ENCODE peak calls at places on chromosomes 6 and 20, in four cellular contexts. One of them, this sample, is unnamed.

GRCh38 chr20:24194133-24194532 is 205.6 kb upstream of the GGTLC1 start:
- DNase-seq in IMR-90: no peak
- DNase-seq in breast epithelium: no peak
- DNase-seq in Peyer's patch: no peak
- DNase-seq in this sample: no peak

GRCh38 chr20:52031574-52032303 is 159.8 kb downstream of the ZFP64 start:
- DNase-seq in IMR-90: peak; percentile 88
- DNase-seq in Peyer's patch: no peak
- DNase-seq in breast epithelium: no peak
- DNase-seq in this sample: no peak

GRCh38 chr6:168132531-168133184 is 53.6 kb upstream of the FRMD1 start:
- DNase-seq in Peyer's patch: peak; percentile 61
- DNase-seq in IMR-90: peak; percentile 80
- DNase-seq in breast epithelium: no peak
- DNase-seq in this sample: peak; percentile 58

GRCh38 chr6:164827537-164827936 is 481.9 kb downstream of the C6orf118 start:
- DNase-seq in IMR-90: no peak
- DNase-seq in breast epithelium: no peak
- DNase-seq in Peyer's patch: no peak
- DNase-seq in this sample: no peak

GRCh38 chr6:10248378-10248843 is 166.5 kb downstream of the TFAP2A start:
- DNase-seq in Peyer's patch: no peak
- DNase-seq in breast epithelium: no peak
- DNase-seq in IMR-90: peak; percentile 2
- DNase-seq in this sample: no peak

GRCh38 chr6:76814496-76815458 is 648.5 kb downstream of the HTR1B start:
- DNase-seq in IMR-90: no peak
- DNase-seq in Peyer's patch: no peak
- DNase-seq in breast epithelium: no peak
- DNase-seq in this sample: no peak

GRCh38 chr6:47230579-47230978 is 79.1 kb downstream of the TNFRSF21 start:
- DNase-seq in breast epithelium: no peak
- DNase-seq in Peyer's patch: no peak
- DNase-seq in IMR-90: no peak
- DNase-seq in this sample: no peak

GRCh38 chr20:50992733-50993457 is 30.0 kb downstream of the KCNG1 start:
- DNase-seq in IMR-90: peak; percentile 69
- DNase-seq in Peyer's patch: no peak
- DNase-seq in breast epithelium: no peak
- DNase-seq in this sample: peak; percentile 18

GRCh38 chr6:100230976-100231316 is 233.8 kb downstream of the SIM1 start:
- DNase-seq in Peyer's patch: no peak
- DNase-seq in breast epithelium: no peak
- DNase-seq in IMR-90: peak; percentile 27
- DNase-seq in this sample: no peak

GRCh38 chr6:135832186-135832585 is 19.3 kb upstream of the PDE7B start:
- DNase-seq in Peyer's patch: no peak
- DNase-seq in IMR-90: no peak
- DNase-seq in breast epithelium: no peak
- DNase-seq in this sample: no peak

GRCh38 chr6:70079241-70079640 is 212.9 kb downstream of the COL19A1 start:
- DNase-seq in breast epithelium: no peak
- DNase-seq in IMR-90: no peak
- DNase-seq in Peyer's patch: no peak
- DNase-seq in this sample: no peak

GRCh38 chr6:145836767-145837166 is 22.2 kb upstream of the FBXO30 start:
- DNase-seq in IMR-90: no peak
- DNase-seq in Peyer's patch: no peak
- DNase-seq in breast epithelium: no peak
- DNase-seq in this sample: no peak

GRCh38 chr6:6331393-6331792 is 10.9 kb upstream of the F13A1 start:
- DNase-seq in breast epithelium: no peak
- DNase-seq in Peyer's patch: no peak
- DNase-seq in IMR-90: no peak
- DNase-seq in this sample: no peak

GRCh38 chr20:32970115-32970972 is 33.9 kb downstream of the SUN5 start:
- DNase-seq in IMR-90: no peak
- DNase-seq in Peyer's patch: no peak
- DNase-seq in breast epithelium: no peak
- DNase-seq in this sample: no peak

GRCh38 chr6:90285611-90286381 is 10.8 kb downstream of the BACH2 start:
- DNase-seq in Peyer's patch: no peak
- DNase-seq in IMR-90: peak; percentile 91
- DNase-seq in breast epithelium: peak; percentile 57
- DNase-seq in this sample: peak; percentile 40

GRCh38 chr20:33803921-33804337 is 7.2 kb upstream of the CHMP4B start:
- DNase-seq in IMR-90: peak; percentile 83
- DNase-seq in breast epithelium: no peak
- DNase-seq in Peyer's patch: no peak
- DNase-seq in this sample: no peak

GRCh38 chr6:21773199-21773974 is 179.8 kb downstream of the SOX4 start:
- DNase-seq in Peyer's patch: no peak
- DNase-seq in IMR-90: no peak
- DNase-seq in breast epithelium: no peak
- DNase-seq in this sample: no peak

GRCh38 chr20:48176139-48176538 is 390.9 kb upstream of the SULF2 start:
- DNase-seq in IMR-90: no peak
- DNase-seq in breast epithelium: no peak
- DNase-seq in Peyer's patch: no peak
- DNase-seq in this sample: no peak

GRCh38 chr6:7151381-7151780 is 43.6 kb downstream of the RREB1 start:
- DNase-seq in breast epithelium: no peak
- DNase-seq in Peyer's patch: no peak
- DNase-seq in IMR-90: no peak
- DNase-seq in this sample: no peak

GRCh38 chr20:44111712-44112335 is 75.2 kb downstream of the JPH2 start:
- DNase-seq in IMR-90: peak; percentile 7
- DNase-seq in Peyer's patch: no peak
- DNase-seq in breast epithelium: no peak
- DNase-seq in this sample: peak; percentile 48

GRCh38 chr20:1083431-1084080 is 34.8 kb upstream of the PSMF1 start:
- DNase-seq in breast epithelium: no peak
- DNase-seq in Peyer's patch: no peak
- DNase-seq in IMR-90: peak; percentile 7
- DNase-seq in this sample: no peak

GRCh38 chr6:15001511-15001910 is 244.4 kb upstream of the JARID2 start:
- DNase-seq in Peyer's patch: no peak
- DNase-seq in IMR-90: no peak
- DNase-seq in breast epithelium: no peak
- DNase-seq in this sample: no peak

GRCh38 chr6:73180718-73181619 is 44.3 kb downstream of the KHDC1L start:
- DNase-seq in breast epithelium: no peak
- DNase-seq in IMR-90: peak; percentile 84
- DNase-seq in Peyer's patch: no peak
- DNase-seq in this sample: no peak

GRCh38 chr6:14818422-14818884 is 427.4 kb upstream of the JARID2 start:
- DNase-seq in Peyer's patch: peak; percentile 87
- DNase-seq in breast epithelium: no peak
- DNase-seq in IMR-90: no peak
- DNase-seq in this sample: no peak

GRCh38 chr6:22113046-22113766 is 183.6 kb downstream of the PRL start:
- DNase-seq in breast epithelium: no peak
- DNase-seq in IMR-90: peak; percentile 100
- DNase-seq in Peyer's patch: no peak
- DNase-seq in this sample: no peak

GRCh38 chr20:38241201-38241600 is 19.3 kb downstream of the KIAA1755 start:
- DNase-seq in IMR-90: no peak
- DNase-seq in breast epithelium: no peak
- DNase-seq in Peyer's patch: no peak
- DNase-seq in this sample: no peak

GRCh38 chr6:134464690-134465411 is 146.9 kb upstream of the SGK1 start:
- DNase-seq in breast epithelium: no peak
- DNase-seq in Peyer's patch: no peak
- DNase-seq in IMR-90: peak; percentile 89
- DNase-seq in this sample: no peak

GRCh38 chr6:36827261-36828079 is 11.8 kb downstream of the CPNE5 start:
- DNase-seq in IMR-90: peak; percentile 70
- DNase-seq in breast epithelium: no peak
- DNase-seq in Peyer's patch: no peak
- DNase-seq in this sample: no peak

GRCh38 chr6:63643862-63644261 is 8.3 kb downstream of the PHF3 start:
- DNase-seq in breast epithelium: no peak
- DNase-seq in IMR-90: peak; percentile 11
- DNase-seq in Peyer's patch: no peak
- DNase-seq in this sample: no peak

GRCh38 chr6:57261896-57262295 is 39.8 kb upstream of the RAB23 start:
- DNase-seq in IMR-90: no peak
- DNase-seq in breast epithelium: no peak
- DNase-seq in Peyer's patch: no peak
- DNase-seq in this sample: no peak

GRCh38 chr20:6882911-6883310 is 115.4 kb downstream of the BMP2 start:
- DNase-seq in IMR-90: no peak
- DNase-seq in Peyer's patch: no peak
- DNase-seq in breast epithelium: no peak
- DNase-seq in this sample: no peak

GRCh38 chr20:31842471-31843157 is 2.8 kb downstream of the FOXS1 start:
- DNase-seq in IMR-90: peak; percentile 59
- DNase-seq in Peyer's patch: no peak
- DNase-seq in breast epithelium: no peak
- DNase-seq in this sample: no peak

GRCh38 chr6:72760130-72760793 is 138.4 kb downstream of the KCNQ5 start:
- DNase-seq in IMR-90: peak; percentile 11
- DNase-seq in Peyer's patch: no peak
- DNase-seq in breast epithelium: no peak
- DNase-seq in this sample: peak; percentile 8

GRCh38 chr6:136290406-136291010 is 862 bp upstream of the BCLAF1 start:
- DNase-seq in Peyer's patch: peak; percentile 79
- DNase-seq in IMR-90: peak; percentile 85
- DNase-seq in breast epithelium: peak; percentile 70
- DNase-seq in this sample: peak; percentile 68

GRCh38 chr6:15434823-15435380 is 189.0 kb downstream of the JARID2 start:
- DNase-seq in IMR-90: no peak
- DNase-seq in Peyer's patch: no peak
- DNase-seq in breast epithelium: no peak
- DNase-seq in this sample: no peak

DNA sequence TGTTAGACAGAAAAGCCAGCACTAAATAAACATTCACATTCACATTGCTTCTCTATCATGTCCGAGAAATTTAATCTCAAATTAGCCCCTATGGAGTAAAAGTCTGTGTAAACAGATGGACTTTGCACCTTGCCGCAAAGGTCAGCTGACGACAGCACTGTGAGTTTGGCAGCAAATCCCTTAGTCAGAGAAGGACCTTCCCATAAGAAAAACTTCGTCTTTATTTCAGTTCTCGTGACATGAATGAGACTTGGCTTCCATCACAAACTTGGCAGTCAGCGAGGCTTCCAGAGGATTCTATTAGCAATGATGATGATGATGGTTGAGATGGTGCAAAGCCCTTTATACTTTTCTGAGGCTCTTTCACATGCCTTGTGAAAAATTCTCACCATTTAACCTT is 133.7 kb upstream of the IFNGR1 start:
- DNase-seq in Peyer's patch: peak; percentile 60
- DNase-seq in IMR-90: no peak
- DNase-seq in breast epithelium: no peak
- DNase-seq in this sample: no peak
- TF ChIP-seq POLR2A in Peyer's patch: no peak
- TF ChIP-seq POLR2A in IMR-90: no peak
- TF ChIP-seq POLR2A in breast epithelium: no peak
- TF ChIP-seq POLR2A in this sample: no peak

DNA sequence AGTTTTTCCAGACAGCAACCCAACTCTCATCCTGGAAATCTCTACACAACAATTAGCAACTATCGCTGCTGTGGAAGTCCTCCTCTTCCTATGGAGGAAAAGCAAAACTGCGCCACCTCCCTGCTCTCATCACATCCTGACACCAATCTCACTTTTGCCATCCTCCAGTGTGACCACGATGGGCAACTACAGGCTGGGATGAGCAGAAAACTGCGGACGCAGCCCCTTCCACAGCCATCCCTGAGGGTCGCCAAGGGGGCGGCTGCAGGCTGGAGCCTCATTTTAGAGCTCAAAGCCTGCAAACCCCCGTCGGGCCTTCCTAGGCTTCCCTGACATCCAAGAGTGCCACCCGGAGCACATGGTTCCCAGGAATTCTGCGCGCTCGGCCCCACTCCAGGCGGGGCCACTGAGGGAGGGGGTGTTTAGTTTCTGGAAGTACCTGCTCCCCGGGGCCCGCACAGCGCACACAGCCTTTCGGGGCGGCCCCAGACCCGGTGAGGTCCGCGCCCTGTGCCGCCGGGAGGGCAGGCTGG is 1.2 kb downstream of the TCFL5 start:
- DNase-seq in breast epithelium: peak; percentile 50
- DNase-seq in Peyer's patch: no peak
- DNase-seq in IMR-90: peak; percentile 45
- DNase-seq in this sample: no peak
- H3K4me3 ChIP-seq in breast epithelium: peak overlapping the region; percentile 55
- H3K4me3 ChIP-seq in Peyer's patch: peak overlapping the region; percentile 60
- H3K4me3 ChIP-seq in IMR-90: peak overlapping the region; percentile 100
- H3K4me3 ChIP-seq in this sample: peak overlapping the region; percentile 45

GRCh38 chr20:36936341-36936740 is 15.2 kb downstream of the SAMHD1 start:
- DNase-seq in breast epithelium: no peak
- DNase-seq in Peyer's patch: no peak
- DNase-seq in IMR-90: no peak
- DNase-seq in this sample: no peak

GRCh38 chr20:36929691-36930090 is 21.8 kb downstream of the SAMHD1 start:
- DNase-seq in Peyer's patch: no peak
- DNase-seq in breast epithelium: no peak
- DNase-seq in IMR-90: no peak
- DNase-seq in this sample: no peak

GRCh38 chr20:36927704-36928103 is 23.8 kb downstream of the SAMHD1 start:
- DNase-seq in IMR-90: no peak
- DNase-seq in breast epithelium: no peak
- DNase-seq in Peyer's patch: peak; percentile 15
- DNase-seq in this sample: no peak

GRCh38 chr20:36929290-36929689 is 22.2 kb downstream of the SAMHD1 start:
- DNase-seq in breast epithelium: no peak
- DNase-seq in IMR-90: peak; percentile 69
- DNase-seq in Peyer's patch: no peak
- DNase-seq in this sample: no peak

GRCh38 chr20:36932476-36933426 is 18.8 kb downstream of the SAMHD1 start:
- DNase-seq in IMR-90: peak; percentile 59
- DNase-seq in breast epithelium: no peak
- DNase-seq in Peyer's patch: no peak
- DNase-seq in this sample: no peak
- H3K36me3 ChIP-seq in IMR-90: peaks cover 1% of the 10 kb centered on the region
- H3K36me3 ChIP-seq in breast epithelium: no peaks in the 10 kb centered on the region
- H3K36me3 ChIP-seq in Peyer's patch: peaks cover 65% of the 10 kb centered on the region
- H3K36me3 ChIP-seq in this sample: no peaks in the 10 kb centered on the region

GRCh38 chr20:58148891-58149290 is 79.6 kb downstream of the ANKRD60 start:
- DNase-seq in IMR-90: no peak
- DNase-seq in breast epithelium: no peak
- DNase-seq in Peyer's patch: no peak
- DNase-seq in this sample: no peak
- TF ChIP-seq POLR2A in IMR-90: no peak
- TF ChIP-seq POLR2A in breast epithelium: no peak
- TF ChIP-seq POLR2A in Peyer's patch: no peak
- TF ChIP-seq POLR2A in this sample: no peak

This sample was measured in prostate gland.